ENCODE peak calls at places on chromosomes 11 and 22, in eight cellular contexts. T is HCT116, G is suprapubic skin, K is H1, Q is spleen, E is stomach, U is sigmoid colon, J is esophagus muscularis mucosa. B is an unnamed sample. For H3K27me3, the result is how much of the 10 kb centered on the place peaks cover.

GRCh38 chr11:1085440-1086170 is 10.9 kb downstream of the MUC2 start:
- DNase-seq in T (no peak), G (no peak), K (no peak), Q (peak), E (no peak), U (peak), J (no peak), B (no peak)

GRCh38 chr11:55707029-55707428 is 45.0 kb downstream of the OR4C6 start:
- DNase-seq in T (no peak), G (no peak), K (no peak), Q (no peak), E (no peak), U (no peak), J (no peak), B (no peak)

GRCh38 chr11:67302571-67303131 is 679 bp upstream of the SSH3 start:
- DNase-seq in T (no peak), G (peak), K (peak), Q (peak), E (peak), U (peak), J (no peak), B (no peak)

GRCh38 chr11:115659061-115659963 is 155.1 kb upstream of the CADM1 start:
- DNase-seq in T (no peak), G (no peak), K (peak), Q (no peak), E (no peak), U (no peak), J (no peak), B (no peak)

GRCh38 chr11:25163421-25163820 is 666.6 kb downstream of the LUZP2 start:
- DNase-seq in T (no peak), G (no peak), K (no peak), Q (no peak), E (no peak), U (no peak), J (no peak), B (no peak)

GRCh38 chr11:114556135-114556534 is 3.5 kb downstream of the NXPE1 start:
- DNase-seq in T (no peak), G (no peak), K (no peak), Q (no peak), E (no peak), U (no peak), J (no peak), B (no peak)

GRCh38 chr11:7974668-7975067 is 9.4 kb upstream of the NLRP10 start:
- DNase-seq in T (no peak), G (no peak), K (no peak), Q (no peak), E (no peak), U (no peak), J (no peak), B (no peak)

GRCh38 chr11:104663190-104664140 is 234.8 kb downstream of the CASP12 start:
- DNase-seq in T (no peak), G (no peak), K (no peak), Q (no peak), E (no peak), U (no peak), J (no peak), B (no peak)

GRCh38 chr22:33337524-33337923 is 279.3 kb upstream of the SYN3 start:
- DNase-seq in T (no peak), G (no peak), K (no peak), Q (no peak), E (peak), U (no peak), J (no peak), B (no peak)

GRCh38 chr22:24807284-24807950 is 1.4 kb downstream of the SGSM1 start:
- DNase-seq in T (no peak), G (no peak), K (no peak), Q (no peak), E (no peak), U (no peak), J (no peak), B (no peak)

GRCh38 chr22:36330655-36331305 is 57.0 kb downstream of the MYH9 start:
- DNase-seq in T (no peak), G (no peak), K (no peak), Q (peak), E (no peak), U (no peak), J (no peak), B (no peak)

GRCh38 chr11:18581825-18582224 is 6.7 kb downstream of the UEVLD start:
- DNase-seq in T (no peak), G (no peak), K (no peak), Q (no peak), E (no peak), U (no peak), J (no peak), B (no peak)

GRCh38 chr11:66080055-66080817 is 10.2 kb downstream of the PACS1 start:
- DNase-seq in T (peak), G (peak), K (no peak), Q (no peak), E (peak), U (peak), J (no peak), B (no peak)

GRCh38 chr11:48005878-48006277 is 25.5 kb downstream of the PTPRJ start:
- DNase-seq in T (no peak), G (no peak), K (no peak), Q (peak), E (no peak), U (no peak), J (no peak), B (no peak)

GRCh38 chr11:70678931-70679900 is 280.9 kb downstream of the CTTN start:
- DNase-seq in T (no peak), G (no peak), K (no peak), Q (peak), E (no peak), U (no peak), J (no peak), B (no peak)
- H3K27me3 ChIP-seq in T (under half), G (under half), K (under half), Q (under half), E (under half), U (under half), J (under half), B (under half)

GRCh38 chr11:130816941-130817607 is 99.2 kb downstream of the SNX19 start:
- DNase-seq in T (no peak), G (no peak), K (no peak), Q (no peak), E (no peak), U (peak), J (peak), B (no peak)
- TF ChIP-seq POLR2AphosphoS5 in T (no peak), G (no peak), K (no peak), Q (no peak), E (no peak), U (peak), J (no peak), B (no peak)

GRCh38 chr11:11703885-11704284 is 82.1 kb upstream of the GALNT18 start:
- DNase-seq in T (no peak), G (no peak), K (no peak), Q (no peak), E (no peak), U (no peak), J (no peak), B (no peak)
- H3K27me3 ChIP-seq in T (under half), G (under half), K (under half), Q (under half), E (under half), U (under half), J (under half), B (under half)

DNA sequence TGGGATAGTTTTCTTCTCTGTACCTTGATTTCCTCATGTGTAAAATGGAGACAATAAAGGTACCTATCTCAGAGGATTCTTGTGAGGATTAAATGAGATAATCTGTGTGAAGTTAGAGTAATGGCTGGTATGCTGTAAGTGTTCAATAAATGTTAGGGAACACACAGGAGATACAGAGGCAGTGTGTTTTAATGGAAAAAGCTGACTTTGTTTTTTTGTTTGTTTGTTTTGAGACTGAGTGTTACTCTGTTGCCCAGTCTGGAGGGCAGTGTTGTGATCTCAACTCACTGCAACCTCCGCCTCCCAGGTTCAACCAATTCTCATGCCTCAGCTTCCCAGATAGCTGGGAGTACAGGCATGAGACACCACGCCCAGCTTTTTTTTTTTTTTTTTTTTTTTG is 2.5 kb upstream of the ARCN1 start:
- DNase-seq in T (no peak), G (no peak), K (no peak), Q (no peak), E (no peak), U (no peak), J (peak), B (no peak)
- TF ChIP-seq POLR2AphosphoS5 in T (no peak), G (no peak), K (no peak), Q (no peak), E (no peak), U (no peak), J (no peak), B (no peak)

GRCh38 chr11:60868682-60869450 is 1.5 kb downstream of the ZP1 start:
- DNase-seq in T (no peak), G (no peak), K (no peak), Q (peak), E (peak), U (peak), J (no peak), B (no peak)
- H3K27me3 ChIP-seq in T (under half), G (under half), K (under half), Q (under half), E (under half), U (under half), J (under half), B (under half)

B was measured in vagina.